ENCODE peak calls at places on chromosome 4, in four cellular contexts. One of them, this sample, is unnamed.

GRCh38 chr4:41079871-41080565 is 134.3 kb downstream of the APBB2 start:
- DNase-seq in MM.1S: no peak
- DNase-seq in fibroblast of pulmonary artery: no peak
- DNase-seq in lower leg skin: no peak
- DNase-seq in this sample: no peak

GRCh38 chr4:124941267-124941666 is 228.7 kb upstream of the ANKRD50 start:
- DNase-seq in MM.1S: no peak
- DNase-seq in fibroblast of pulmonary artery: no peak
- DNase-seq in lower leg skin: no peak
- DNase-seq in this sample: no peak

GRCh38 chr4:93103042-93103441 is 725.5 kb upstream of the ATOH1 start:
- DNase-seq in MM.1S: no peak
- DNase-seq in fibroblast of pulmonary artery: no peak
- DNase-seq in lower leg skin: no peak
- DNase-seq in this sample: no peak

GRCh38 chr4:70326052-70326451 is 8.7 kb upstream of the CABS1 start:
- DNase-seq in MM.1S: no peak
- DNase-seq in fibroblast of pulmonary artery: no peak
- DNase-seq in lower leg skin: no peak
- DNase-seq in this sample: no peak

GRCh38 chr4:176841730-176842129 is 49.0 kb upstream of the VEGFC start:
- DNase-seq in MM.1S: no peak
- DNase-seq in fibroblast of pulmonary artery: peak
- DNase-seq in lower leg skin: no peak
- DNase-seq in this sample: peak

GRCh38 chr4:184444215-184444952 is 30.0 kb downstream of the IRF2 start:
- DNase-seq in MM.1S: no peak
- DNase-seq in fibroblast of pulmonary artery: peak
- DNase-seq in lower leg skin: no peak
- DNase-seq in this sample: no peak

GRCh38 chr4:52743444-52744019 is 7.7 kb downstream of the ERVMER34-1 start:
- DNase-seq in MM.1S: no peak
- DNase-seq in fibroblast of pulmonary artery: no peak
- DNase-seq in lower leg skin: no peak
- DNase-seq in this sample: no peak

GRCh38 chr4:88660446-88661294 is 37.0 kb downstream of the NAP1L5 start:
- DNase-seq in MM.1S: no peak
- DNase-seq in fibroblast of pulmonary artery: peak
- DNase-seq in lower leg skin: no peak
- DNase-seq in this sample: peak

GRCh38 chr4:58163172-58163571 is 1053.0 kb upstream of the IGFBP7 start:
- DNase-seq in MM.1S: no peak
- DNase-seq in fibroblast of pulmonary artery: no peak
- DNase-seq in lower leg skin: no peak
- DNase-seq in this sample: peak

GRCh38 chr4:118683513-118683912 is 1.7 kb upstream of the METTL14 start:
- DNase-seq in MM.1S: no peak
- DNase-seq in fibroblast of pulmonary artery: no peak
- DNase-seq in lower leg skin: no peak
- DNase-seq in this sample: no peak

GRCh38 chr4:55396305-55397023 is 707 bp downstream of the TMEM165 start:
- DNase-seq in MM.1S: peak
- DNase-seq in fibroblast of pulmonary artery: peak
- DNase-seq in lower leg skin: peak
- DNase-seq in this sample: no peak

GRCh38 chr4:159098482-159099127 is 4.3 kb upstream of the RAPGEF2 start:
- DNase-seq in MM.1S: no peak
- DNase-seq in fibroblast of pulmonary artery: no peak
- DNase-seq in lower leg skin: no peak
- DNase-seq in this sample: no peak

GRCh38 chr4:110087116-110087708 is 111.2 kb downstream of the ELOVL6 start:
- DNase-seq in MM.1S: no peak
- DNase-seq in fibroblast of pulmonary artery: peak
- DNase-seq in lower leg skin: no peak
- DNase-seq in this sample: peak

GRCh38 chr4:17544205-17544604 is 29.2 kb downstream of the CLRN2 start:
- DNase-seq in MM.1S: no peak
- DNase-seq in fibroblast of pulmonary artery: peak
- DNase-seq in lower leg skin: no peak
- DNase-seq in this sample: no peak

GRCh38 chr4:5730993-5731975 is 20.3 kb downstream of the EVC start:
- DNase-seq in MM.1S: no peak
- DNase-seq in fibroblast of pulmonary artery: no peak
- DNase-seq in lower leg skin: no peak
- DNase-seq in this sample: no peak

GRCh38 chr4:80255374-80256095 is 10.9 kb upstream of the FGF5 start:
- DNase-seq in MM.1S: no peak
- DNase-seq in fibroblast of pulmonary artery: no peak
- DNase-seq in lower leg skin: no peak
- DNase-seq in this sample: no peak

GRCh38 chr4:146311238-146311970 is 97.1 kb downstream of the REELD1 start:
- DNase-seq in MM.1S: no peak
- DNase-seq in fibroblast of pulmonary artery: no peak
- DNase-seq in lower leg skin: no peak
- DNase-seq in this sample: no peak

GRCh38 chr4:13523105-13523477 is 21.2 kb downstream of the NKX3-2 start:
- DNase-seq in MM.1S: no peak
- DNase-seq in fibroblast of pulmonary artery: no peak
- DNase-seq in lower leg skin: no peak
- DNase-seq in this sample: no peak

GRCh38 chr4:142815834-142816233 is 30.3 kb downstream of the INPP4B start:
- DNase-seq in MM.1S: no peak
- DNase-seq in fibroblast of pulmonary artery: peak
- DNase-seq in lower leg skin: no peak
- DNase-seq in this sample: no peak

GRCh38 chr4:21327976-21328700 is 620.4 kb downstream of the KCNIP4 start:
- DNase-seq in MM.1S: no peak
- DNase-seq in fibroblast of pulmonary artery: no peak
- DNase-seq in lower leg skin: no peak
- DNase-seq in this sample: no peak

GRCh38 chr4:54566608-54567007 is 91.1 kb upstream of the KIT start:
- DNase-seq in MM.1S: peak
- DNase-seq in fibroblast of pulmonary artery: no peak
- DNase-seq in lower leg skin: peak
- DNase-seq in this sample: no peak

GRCh38 chr4:88078592-88078991 is 71.2 kb downstream of the PKD2 start:
- DNase-seq in MM.1S: no peak
- DNase-seq in fibroblast of pulmonary artery: no peak
- DNase-seq in lower leg skin: no peak
- DNase-seq in this sample: no peak

GRCh38 chr4:184588893-184589292 is 60.4 kb downstream of the CASP3 start:
- DNase-seq in MM.1S: no peak
- DNase-seq in fibroblast of pulmonary artery: no peak
- DNase-seq in lower leg skin: peak
- DNase-seq in this sample: no peak

GRCh38 chr4:124322234-124322831 is 390.2 kb downstream of the ANKRD50 start:
- DNase-seq in MM.1S: peak
- DNase-seq in fibroblast of pulmonary artery: peak
- DNase-seq in lower leg skin: no peak
- DNase-seq in this sample: no peak

GRCh38 chr4:24105183-24106039 is 215.6 kb upstream of the PPARGC1A start:
- DNase-seq in MM.1S: no peak
- DNase-seq in fibroblast of pulmonary artery: peak
- DNase-seq in lower leg skin: no peak
- DNase-seq in this sample: peak

GRCh38 chr4:25943312-25943711 is 29.3 kb downstream of the SMIM20 start:
- DNase-seq in MM.1S: no peak
- DNase-seq in fibroblast of pulmonary artery: no peak
- DNase-seq in lower leg skin: no peak
- DNase-seq in this sample: no peak

GRCh38 chr4:24557036-24558022 is 27.0 kb downstream of the DHX15 start:
- DNase-seq in MM.1S: no peak
- DNase-seq in fibroblast of pulmonary artery: no peak
- DNase-seq in lower leg skin: no peak
- DNase-seq in this sample: no peak

GRCh38 chr4:7287274-7287917 is 95.1 kb downstream of the SORCS2 start:
- DNase-seq in MM.1S: no peak
- DNase-seq in fibroblast of pulmonary artery: no peak
- DNase-seq in lower leg skin: no peak
- DNase-seq in this sample: no peak

GRCh38 chr4:182531555-182532162 is 288.5 kb downstream of the TENM3 start:
- DNase-seq in MM.1S: no peak
- DNase-seq in fibroblast of pulmonary artery: no peak
- DNase-seq in lower leg skin: no peak
- DNase-seq in this sample: peak

GRCh38 chr4:4384837-4385236 is 2.1 kb upstream of the NSG1 start:
- DNase-seq in MM.1S: no peak
- DNase-seq in fibroblast of pulmonary artery: peak
- DNase-seq in lower leg skin: no peak
- DNase-seq in this sample: no peak
- TF ChIP-seq CTCF in MM.1S: peak
- TF ChIP-seq CTCF in fibroblast of pulmonary artery: peak
- TF ChIP-seq CTCF in lower leg skin: no peak
- TF ChIP-seq CTCF in this sample: peak

DNA sequence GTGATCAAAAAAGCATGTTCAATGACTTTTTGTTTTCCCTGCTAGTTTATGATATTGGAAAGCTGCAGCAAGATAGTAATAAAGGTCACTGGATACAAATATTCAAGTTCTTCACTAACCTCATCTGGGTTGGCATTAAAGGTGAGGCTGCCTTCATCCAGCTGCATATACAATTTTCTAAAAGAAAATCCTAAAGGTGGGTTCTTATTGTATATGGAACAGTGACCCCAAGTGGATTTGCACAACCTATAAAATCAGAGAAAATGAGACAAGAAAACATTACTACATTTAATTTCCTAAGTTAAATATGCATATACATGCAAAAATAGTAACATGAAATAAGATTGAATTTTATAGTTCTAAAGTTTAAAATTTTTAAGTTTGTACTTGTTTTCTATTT is 23.9 kb downstream of the FBXO8 start:
- DNase-seq in MM.1S: no peak
- DNase-seq in fibroblast of pulmonary artery: peak
- DNase-seq in lower leg skin: no peak
- DNase-seq in this sample: no peak
- TF ChIP-seq CTCF in MM.1S: no peak
- TF ChIP-seq CTCF in fibroblast of pulmonary artery: peak
- TF ChIP-seq CTCF in lower leg skin: no peak
- TF ChIP-seq CTCF in this sample: no peak

DNA sequence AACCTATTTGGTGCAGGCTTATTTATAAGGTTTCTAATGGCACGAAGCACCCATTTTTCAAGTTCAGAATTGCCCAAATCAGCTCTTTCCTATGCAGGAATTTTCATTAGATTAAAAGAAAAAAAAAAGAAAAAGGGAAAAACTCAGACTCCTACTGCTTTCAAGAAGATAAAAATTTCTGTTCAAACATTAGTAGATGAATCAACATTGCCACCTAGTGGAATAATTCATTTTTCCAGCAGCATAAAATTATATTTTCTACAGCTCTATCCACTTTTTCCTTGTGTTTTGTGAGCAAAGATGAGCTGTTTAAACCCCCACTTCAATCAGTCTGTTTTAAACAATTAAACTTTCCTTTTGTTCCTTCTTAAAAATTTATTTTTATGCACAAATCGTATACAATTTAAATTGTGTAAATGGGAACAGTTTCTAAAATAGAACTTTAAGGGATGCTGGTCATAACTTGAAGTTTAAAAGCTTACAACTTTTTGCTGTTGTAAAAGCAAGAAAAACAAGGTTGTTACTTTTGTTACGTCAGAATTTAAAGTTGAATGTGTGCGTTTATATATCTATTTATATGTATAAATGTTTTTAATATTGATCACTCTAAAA is 309.8 kb downstream of the ARAP2 start:
- DNase-seq in MM.1S: peak
- DNase-seq in fibroblast of pulmonary artery: peak
- DNase-seq in lower leg skin: no peak
- DNase-seq in this sample: no peak
- TF ChIP-seq CTCF in MM.1S: peak
- TF ChIP-seq CTCF in fibroblast of pulmonary artery: peak
- TF ChIP-seq CTCF in lower leg skin: no peak
- TF ChIP-seq CTCF in this sample: peak

GRCh38 chr4:72496119-72496518 is 72.9 kb downstream of the ADAMTS3 start:
- DNase-seq in MM.1S: no peak
- DNase-seq in fibroblast of pulmonary artery: no peak
- DNase-seq in lower leg skin: no peak
- DNase-seq in this sample: no peak
- TF ChIP-seq CTCF in MM.1S: no peak
- TF ChIP-seq CTCF in fibroblast of pulmonary artery: peak
- TF ChIP-seq CTCF in lower leg skin: no peak
- TF ChIP-seq CTCF in this sample: peak

DNA sequence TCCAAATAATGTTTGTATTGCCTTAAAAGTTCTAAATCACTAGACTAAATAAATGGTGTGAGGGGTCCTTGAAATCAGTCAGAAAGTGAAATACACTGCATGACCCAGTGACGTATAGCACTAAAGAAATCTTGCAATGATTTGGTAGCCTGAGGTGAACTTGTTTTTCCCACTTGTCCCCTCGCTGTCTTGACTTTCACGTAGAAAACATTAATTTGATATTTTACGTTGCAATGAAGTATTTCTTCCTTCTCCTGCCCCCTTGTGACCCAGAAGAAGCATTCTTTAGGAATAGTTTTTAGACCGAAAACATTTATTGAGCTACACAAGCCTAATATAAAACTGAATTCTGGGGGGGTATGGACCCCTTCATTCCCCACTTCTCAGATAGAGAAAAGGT is 3.7 kb downstream of the KLB start:
- DNase-seq in MM.1S: no peak
- DNase-seq in fibroblast of pulmonary artery: peak
- DNase-seq in lower leg skin: no peak
- DNase-seq in this sample: no peak
- TF ChIP-seq CTCF in MM.1S: no peak
- TF ChIP-seq CTCF in fibroblast of pulmonary artery: peak
- TF ChIP-seq CTCF in lower leg skin: no peak
- TF ChIP-seq CTCF in this sample: peak

DNA sequence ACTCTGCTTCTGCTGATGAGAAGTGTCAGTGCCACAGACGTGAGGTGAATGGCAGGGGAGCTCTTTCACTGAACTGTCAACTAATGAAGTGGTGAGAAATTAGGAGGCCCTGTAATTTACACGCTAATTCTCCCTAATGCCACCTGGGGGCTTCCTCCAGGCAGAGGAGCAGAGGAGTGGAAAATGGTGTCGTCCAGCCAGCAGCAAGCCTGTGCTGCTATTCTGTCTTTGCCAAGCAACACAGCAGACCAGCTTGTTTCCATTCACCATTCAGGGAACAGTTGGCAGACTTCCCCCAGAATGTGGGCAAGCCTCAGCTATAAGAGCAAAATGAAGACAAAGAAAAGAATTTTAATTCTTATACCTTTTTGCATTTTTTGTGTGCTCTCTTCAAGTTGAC is 245.2 kb upstream of the TET2 start:
- DNase-seq in MM.1S: no peak
- DNase-seq in fibroblast of pulmonary artery: peak
- DNase-seq in lower leg skin: no peak
- DNase-seq in this sample: peak
- TF ChIP-seq CTCF in MM.1S: no peak
- TF ChIP-seq CTCF in fibroblast of pulmonary artery: peak
- TF ChIP-seq CTCF in lower leg skin: no peak
- TF ChIP-seq CTCF in this sample: peak

GRCh38 chr4:73258668-73259551 is at the start of gene ANKRD17:
- DNase-seq in MM.1S: peak
- DNase-seq in fibroblast of pulmonary artery: peak
- DNase-seq in lower leg skin: peak
- DNase-seq in this sample: peak

GRCh38 chr4:73257242-73257994 is 1.2 kb downstream of the ANKRD17 start:
- DNase-seq in MM.1S: peak
- DNase-seq in fibroblast of pulmonary artery: peak
- DNase-seq in lower leg skin: peak
- DNase-seq in this sample: peak

GRCh38 chr4:73259552-73260140 is 1.0 kb upstream of the ANKRD17 start:
- DNase-seq in MM.1S: no peak
- DNase-seq in fibroblast of pulmonary artery: no peak
- DNase-seq in lower leg skin: no peak
- DNase-seq in this sample: no peak

GRCh38 chr4:73257995-73258667 is 467 bp downstream of the ANKRD17 start:
- DNase-seq in MM.1S: peak
- DNase-seq in fibroblast of pulmonary artery: peak
- DNase-seq in lower leg skin: no peak
- DNase-seq in this sample: no peak
- TF ChIP-seq CTCF in MM.1S: peak
- TF ChIP-seq CTCF in fibroblast of pulmonary artery: no peak
- TF ChIP-seq CTCF in lower leg skin: no peak
- TF ChIP-seq CTCF in this sample: no peak

This sample was measured in retinal pigment epithelial cell.